ENCODE peak calls at places on chromosomes 1 and 21, in five cellular contexts. One of them, this sample, is unnamed.

GRCh38 chr1:183723571-183723970 is 70.5 kb upstream of the APOBEC4 start:
- DNase-seq in stomach: no peak
- DNase-seq in fibroblast of lung: no peak
- DNase-seq in AG04450: no peak
- DNase-seq in BJ: no peak
- DNase-seq in this sample: no peak

GRCh38 chr1:240046000-240046399 is 45.7 kb upstream of the FMN2 start:
- DNase-seq in stomach: no peak
- DNase-seq in fibroblast of lung: no peak
- DNase-seq in AG04450: no peak
- DNase-seq in BJ: no peak
- DNase-seq in this sample: no peak

GRCh38 chr1:221712198-221712684 is 29.6 kb downstream of the DUSP10 start:
- DNase-seq in stomach: no peak
- DNase-seq in fibroblast of lung: peak
- DNase-seq in AG04450: peak
- DNase-seq in BJ: peak
- DNase-seq in this sample: peak

GRCh38 chr1:150010388-150011115 is at the start of gene OTUD7B:
- DNase-seq in stomach: peak
- DNase-seq in fibroblast of lung: peak
- DNase-seq in AG04450: peak
- DNase-seq in BJ: no peak
- DNase-seq in this sample: no peak

GRCh38 chr1:94031154-94031553 is 89.8 kb downstream of the ABCA4 start:
- DNase-seq in stomach: no peak
- DNase-seq in fibroblast of lung: no peak
- DNase-seq in AG04450: no peak
- DNase-seq in BJ: no peak
- DNase-seq in this sample: no peak

GRCh38 chr1:184048841-184049240 is 2.7 kb upstream of the TSEN15 start:
- DNase-seq in stomach: no peak
- DNase-seq in fibroblast of lung: no peak
- DNase-seq in AG04450: no peak
- DNase-seq in BJ: no peak
- DNase-seq in this sample: no peak

GRCh38 chr1:27366113-27366410 is 699 bp downstream of the MAP3K6 start:
- DNase-seq in stomach: peak
- DNase-seq in fibroblast of lung: peak
- DNase-seq in AG04450: no peak
- DNase-seq in BJ: peak
- DNase-seq in this sample: no peak

GRCh38 chr1:223831755-223832636 is 13.8 kb downstream of the TP53BP2 start:
- DNase-seq in stomach: no peak
- DNase-seq in fibroblast of lung: peak
- DNase-seq in AG04450: no peak
- DNase-seq in BJ: peak
- DNase-seq in this sample: no peak

GRCh38 chr21:36127250-36127904 is 7.5 kb upstream of the CBR3 start:
- DNase-seq in stomach: peak
- DNase-seq in fibroblast of lung: no peak
- DNase-seq in AG04450: no peak
- DNase-seq in BJ: no peak
- DNase-seq in this sample: no peak

GRCh38 chr21:37415938-37416337 is 49.4 kb downstream of the DYRK1A start:
- DNase-seq in stomach: no peak
- DNase-seq in fibroblast of lung: no peak
- DNase-seq in AG04450: no peak
- DNase-seq in BJ: no peak
- DNase-seq in this sample: no peak

DNA sequence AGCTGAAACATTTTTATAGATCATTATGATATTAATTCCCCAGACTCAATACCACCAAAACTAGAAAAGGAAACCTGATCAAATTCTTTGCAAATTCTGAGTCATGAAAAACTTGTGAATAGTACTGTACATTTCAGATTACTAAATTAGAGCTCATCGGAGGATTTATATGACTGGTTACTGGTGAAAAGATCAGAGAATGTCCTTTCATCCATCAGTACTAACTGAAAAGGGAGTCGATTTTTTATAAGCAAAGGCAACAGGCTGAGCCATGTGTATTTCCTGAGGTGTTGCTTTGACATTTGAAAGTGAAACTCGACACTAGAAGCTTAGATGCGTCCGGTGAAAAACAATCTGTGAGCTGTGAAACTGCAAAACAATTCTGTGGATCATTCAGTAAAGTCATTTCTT is 155.7 kb downstream of the TNFSF18 start:
- DNase-seq in stomach: no peak
- DNase-seq in fibroblast of lung: peak
- DNase-seq in AG04450: no peak
- DNase-seq in BJ: no peak
- DNase-seq in this sample: no peak
- H3K4me3 ChIP-seq in stomach: no peak
- H3K4me3 ChIP-seq in fibroblast of lung: peak
- H3K4me3 ChIP-seq in AG04450: no peak
- H3K4me3 ChIP-seq in BJ: no peak
- H3K4me3 ChIP-seq in this sample: no peak

DNA sequence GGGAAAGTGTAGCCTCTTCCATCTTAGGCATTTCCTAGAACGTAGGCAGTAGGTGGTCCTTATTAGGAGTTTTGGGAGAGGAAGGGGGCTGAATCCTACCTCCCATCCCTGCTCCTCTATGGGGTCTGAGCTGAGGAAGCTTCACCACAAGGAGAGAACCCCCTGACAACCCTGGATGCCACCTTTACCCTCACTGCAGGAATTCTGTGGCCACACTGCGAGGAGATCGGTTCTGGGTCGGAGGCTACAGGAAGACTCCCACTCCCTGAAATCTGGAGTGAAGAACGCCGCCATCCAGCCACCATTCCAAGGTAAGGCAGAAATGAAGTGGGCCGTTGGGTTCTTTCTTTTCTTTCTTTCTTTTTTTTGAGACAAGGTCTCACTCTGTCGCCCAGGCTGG is 1.5 kb downstream of the MX1 start:
- DNase-seq in stomach: no peak
- DNase-seq in fibroblast of lung: no peak
- DNase-seq in AG04450: no peak
- DNase-seq in BJ: no peak
- DNase-seq in this sample: no peak
- H3K4me3 ChIP-seq in stomach: no peak
- H3K4me3 ChIP-seq in fibroblast of lung: no peak
- H3K4me3 ChIP-seq in AG04450: no peak
- H3K4me3 ChIP-seq in BJ: no peak
- H3K4me3 ChIP-seq in this sample: no peak

GRCh38 chr21:35048706-35049617 is at the start of gene RUNX1:
- DNase-seq in stomach: peak
- DNase-seq in fibroblast of lung: peak
- DNase-seq in AG04450: no peak
- DNase-seq in BJ: no peak
- DNase-seq in this sample: peak
- H3K4me3 ChIP-seq in stomach: peak
- H3K4me3 ChIP-seq in fibroblast of lung: peak
- H3K4me3 ChIP-seq in AG04450: peak
- H3K4me3 ChIP-seq in BJ: peak
- H3K4me3 ChIP-seq in this sample: peak

GRCh38 chr1:217721692-217722091 is 90.5 kb downstream of the SPATA17 start:
- DNase-seq in stomach: no peak
- DNase-seq in fibroblast of lung: peak
- DNase-seq in AG04450: no peak
- DNase-seq in BJ: no peak
- DNase-seq in this sample: no peak

GRCh38 chr1:217718873-217719272 is 87.7 kb downstream of the SPATA17 start:
- DNase-seq in stomach: no peak
- DNase-seq in fibroblast of lung: peak
- DNase-seq in AG04450: no peak
- DNase-seq in BJ: peak
- DNase-seq in this sample: no peak

GRCh38 chr1:217713223-217713622 is 82.1 kb downstream of the SPATA17 start:
- DNase-seq in stomach: no peak
- DNase-seq in fibroblast of lung: peak
- DNase-seq in AG04450: no peak
- DNase-seq in BJ: no peak
- DNase-seq in this sample: no peak

DNA sequence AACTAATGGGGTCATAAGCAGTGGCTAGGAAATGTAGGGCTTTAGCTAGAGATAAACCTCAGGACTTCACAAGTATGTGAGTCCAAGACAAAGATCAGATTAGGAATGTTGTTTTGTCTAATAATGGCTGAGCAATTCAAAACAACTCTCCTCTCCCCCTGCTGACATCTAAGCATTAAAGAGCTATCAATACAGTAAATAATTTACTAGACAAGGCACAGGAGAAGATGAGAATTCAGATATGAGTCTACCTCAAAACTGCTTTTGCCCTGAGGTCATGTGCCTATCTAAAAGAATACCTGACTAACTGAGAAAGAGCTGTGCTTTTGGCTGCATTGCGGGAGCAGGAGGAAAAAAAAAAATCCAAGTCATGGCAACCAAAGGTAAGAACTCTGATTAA is 86.8 kb downstream of the SPATA17 start:
- DNase-seq in stomach: no peak
- DNase-seq in fibroblast of lung: no peak
- DNase-seq in AG04450: no peak
- DNase-seq in BJ: no peak
- DNase-seq in this sample: no peak
- H3K4me3 ChIP-seq in stomach: no peak
- H3K4me3 ChIP-seq in fibroblast of lung: no peak
- H3K4me3 ChIP-seq in AG04450: no peak
- H3K4me3 ChIP-seq in BJ: no peak
- H3K4me3 ChIP-seq in this sample: no peak

GRCh38 chr1:206555473-206555935 is 48.2 kb downstream of the RASSF5 start:
- DNase-seq in stomach: no peak
- DNase-seq in fibroblast of lung: peak
- DNase-seq in AG04450: no peak
- DNase-seq in BJ: no peak
- DNase-seq in this sample: no peak
- H3K4me3 ChIP-seq in stomach: no peak
- H3K4me3 ChIP-seq in fibroblast of lung: no peak
- H3K4me3 ChIP-seq in AG04450: no peak
- H3K4me3 ChIP-seq in BJ: no peak
- H3K4me3 ChIP-seq in this sample: no peak

GRCh38 chr1:64539279-64539678 is 69.3 kb downstream of the CACHD1 start:
- DNase-seq in stomach: no peak
- DNase-seq in fibroblast of lung: no peak
- DNase-seq in AG04450: no peak
- DNase-seq in BJ: no peak
- DNase-seq in this sample: no peak

GRCh38 chr1:64539808-64540207 is 69.9 kb downstream of the CACHD1 start:
- DNase-seq in stomach: peak
- DNase-seq in fibroblast of lung: peak
- DNase-seq in AG04450: no peak
- DNase-seq in BJ: no peak
- DNase-seq in this sample: no peak

GRCh38 chr1:64538389-64538788 is 68.5 kb downstream of the CACHD1 start:
- DNase-seq in stomach: no peak
- DNase-seq in fibroblast of lung: no peak
- DNase-seq in AG04450: no peak
- DNase-seq in BJ: no peak
- DNase-seq in this sample: no peak

GRCh38 chr1:64542118-64542517 is 72.2 kb downstream of the CACHD1 start:
- DNase-seq in stomach: no peak
- DNase-seq in fibroblast of lung: no peak
- DNase-seq in AG04450: no peak
- DNase-seq in BJ: no peak
- DNase-seq in this sample: no peak

GRCh38 chr1:64540265-64540791 is 70.4 kb downstream of the CACHD1 start:
- DNase-seq in stomach: no peak
- DNase-seq in fibroblast of lung: peak
- DNase-seq in AG04450: no peak
- DNase-seq in BJ: no peak
- DNase-seq in this sample: peak
- H3K4me3 ChIP-seq in stomach: no peak
- H3K4me3 ChIP-seq in fibroblast of lung: no peak
- H3K4me3 ChIP-seq in AG04450: peak
- H3K4me3 ChIP-seq in BJ: peak
- H3K4me3 ChIP-seq in this sample: peak

DNA sequence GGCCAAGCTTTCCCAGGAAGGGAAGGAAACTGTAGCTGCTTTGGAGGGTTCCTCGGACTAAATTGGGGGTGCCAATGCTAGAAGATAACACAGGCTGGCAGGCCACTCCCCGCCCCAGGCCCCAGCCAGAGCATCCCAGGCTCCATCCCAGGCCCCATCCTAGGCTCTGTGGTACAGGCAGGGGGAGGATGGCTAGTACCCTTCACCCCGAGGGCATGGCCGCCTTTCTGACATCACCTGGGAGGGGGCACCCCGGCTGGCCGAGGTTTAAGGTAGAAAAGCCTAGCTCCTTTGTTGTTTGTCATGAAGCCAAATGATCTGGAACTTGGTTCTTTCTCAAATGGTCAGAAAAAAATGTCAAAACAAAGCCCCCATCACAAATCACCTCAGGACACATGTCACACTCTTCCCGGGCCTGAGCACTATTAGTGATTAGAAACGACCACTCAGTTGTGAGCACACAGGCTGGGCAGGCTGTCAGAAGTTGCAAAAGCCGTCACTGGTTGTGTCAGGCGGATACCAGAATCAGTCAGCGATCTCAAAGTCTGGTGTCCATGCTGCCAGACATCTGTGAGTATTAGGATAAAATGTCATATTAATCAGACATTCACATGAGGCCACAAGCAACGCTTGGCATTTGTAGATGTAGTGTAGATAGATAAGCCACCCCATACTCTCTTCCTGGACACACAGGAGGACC is 31.0 kb upstream of the ETS2 start:
- DNase-seq in stomach: no peak
- DNase-seq in fibroblast of lung: no peak
- DNase-seq in AG04450: no peak
- DNase-seq in BJ: no peak
- DNase-seq in this sample: no peak
- H3K4me3 ChIP-seq in stomach: no peak
- H3K4me3 ChIP-seq in fibroblast of lung: no peak
- H3K4me3 ChIP-seq in AG04450: no peak
- H3K4me3 ChIP-seq in BJ: no peak
- H3K4me3 ChIP-seq in this sample: no peak

GRCh38 chr1:71623888-71624287 is 543.1 kb upstream of the ZRANB2 start:
- DNase-seq in stomach: no peak
- DNase-seq in fibroblast of lung: no peak
- DNase-seq in AG04450: no peak
- DNase-seq in BJ: no peak
- DNase-seq in this sample: no peak
- H3K4me3 ChIP-seq in stomach: no peak
- H3K4me3 ChIP-seq in fibroblast of lung: no peak
- H3K4me3 ChIP-seq in AG04450: no peak
- H3K4me3 ChIP-seq in BJ: no peak
- H3K4me3 ChIP-seq in this sample: no peak